ENCODE peak calls at places on chromosome 17, in ten cellular contexts. F is HEK293T; L is pancreas; X is Right ventricle myocardium superior; M is vagina; D is activated CD8-positive, alpha-beta memory T cell treated with anti-CD3 and anti-CD28 coated beads for 1 hour; Z is iris pigment epithelial cell; K is NCI-H1092; B is BJ; J is HCEC 1CT. O is an unnamed sample.
A peak's percentile ranks its signal among the peaks of the same experiment; 100 is the strongest.

GRCh38 chr17:78185981-78186688 is 717 bp downstream of the TK1 start:
- DNase-seq in F (peak; percentile 43), L (no peak), X (peak; percentile 62), M (no peak), D (no peak), Z (no peak), K (no peak), B (no peak), J (peak; percentile 34), O (peak; percentile 67)

GRCh38 chr17:71402661-71403141 is 718.1 kb upstream of the SOX9 start:
- DNase-seq in F (no peak), L (no peak), X (no peak), M (no peak), D (no peak), Z (no peak), K (peak; percentile 43), B (no peak), J (no peak), O (no peak)

GRCh38 chr17:20206068-20206467 is 196.9 kb downstream of the SPECC1 start:
- DNase-seq in F (no peak), L (no peak), X (no peak), M (no peak), D (no peak), Z (peak; percentile 32), K (no peak), B (no peak), J (no peak), O (peak; percentile 77)

GRCh38 chr17:75835315-75835987 is 8.8 kb downstream of the UNC13D start:
- DNase-seq in F (no peak), L (no peak), X (no peak), M (no peak), D (no peak), Z (no peak), K (peak; percentile 64), B (no peak), J (no peak), O (no peak)

GRCh38 chr17:82439829-82440365 is 10.7 kb downstream of the CYBC1 start:
- DNase-seq in F (no peak), L (no peak), X (no peak), M (no peak), D (no peak), Z (no peak), K (no peak), B (no peak), J (no peak), O (no peak)

GRCh38 chr17:45958994-45959665 is 39.9 kb upstream of the STH start:
- DNase-seq in F (no peak), L (no peak), X (no peak), M (no peak), D (no peak), Z (no peak), K (no peak), B (no peak), J (no peak), O (no peak)

GRCh38 chr17:82863941-82864720 is 24.3 kb upstream of the ZNF750 start:
- DNase-seq in F (no peak), L (no peak), X (no peak), M (no peak), D (peak; percentile 66), Z (peak; percentile 81), K (no peak), B (peak; percentile 66), J (peak; percentile 76), O (peak; percentile 54)

GRCh38 chr17:61403846-61404701 is 4.4 kb downstream of the TBX2 start:
- DNase-seq in F (no peak), L (no peak), X (peak; percentile 38), M (no peak), D (no peak), Z (no peak), K (no peak), B (no peak), J (no peak), O (no peak)

GRCh38 chr17:6989779-6990178 is 6.1 kb upstream of the ALOX12 start:
- DNase-seq in F (no peak), L (no peak), X (no peak), M (no peak), D (no peak), Z (no peak), K (no peak), B (no peak), J (no peak), O (no peak)

GRCh38 chr17:45382226-45382625 is 50.4 kb downstream of the ARHGAP27 start:
- DNase-seq in F (no peak), L (no peak), X (no peak), M (no peak), D (no peak), Z (no peak), K (no peak), B (no peak), J (no peak), O (peak; percentile 45)

GRCh38 chr17:66441012-66441703 is 138.7 kb downstream of the PRKCA start:
- DNase-seq in F (no peak), L (no peak), X (no peak), M (no peak), D (no peak), Z (no peak), K (no peak), B (no peak), J (no peak), O (no peak)

GRCh38 chr17:44778656-44779210 is 19.9 kb downstream of the ADAM11 start:
- DNase-seq in F (no peak), L (no peak), X (no peak), M (no peak), D (no peak), Z (no peak), K (no peak), B (no peak), J (no peak), O (no peak)

GRCh38 chr17:42422412-42422957 is 571 bp downstream of the CAVIN1 start:
- DNase-seq in F (no peak), L (no peak), X (peak; percentile 60), M (no peak), D (no peak), Z (peak; percentile 57), K (no peak), B (no peak), J (peak; percentile 32), O (peak; percentile 41)

GRCh38 chr17:68792873-68793272 is 162.3 kb downstream of the ABCA8 start:
- DNase-seq in F (no peak), L (no peak), X (no peak), M (no peak), D (no peak), Z (no peak), K (no peak), B (no peak), J (no peak), O (no peak)

GRCh38 chr17:9409026-9409425 is 166.6 kb downstream of the STX8 start:
- DNase-seq in F (no peak), L (no peak), X (no peak), M (no peak), D (no peak), Z (no peak), K (no peak), B (no peak), J (no peak), O (no peak)

GRCh38 chr17:47830991-47831933 is at the start of the genes LRRC46 and MRPL10:
- DNase-seq in F (peak; percentile 99), L (peak; percentile 91), X (peak; percentile 96), M (peak; percentile 94), D (peak; percentile 87), Z (peak; percentile 92), K (peak; percentile 94), B (peak; percentile 66), J (peak; percentile 94), O (peak; percentile 92)

GRCh38 chr17:20228860-20229259 is 219.7 kb downstream of the SPECC1 start:
- DNase-seq in F (no peak), L (no peak), X (no peak), M (no peak), D (no peak), Z (no peak), K (no peak), B (no peak), J (no peak), O (no peak)

GRCh38 chr17:55054429-55054828 is 85.9 kb downstream of the STXBP4 start:
- DNase-seq in F (no peak), L (no peak), X (no peak), M (no peak), D (no peak), Z (no peak), K (no peak), B (no peak), J (no peak), O (no peak)

GRCh38 chr17:77465358-77466041 is 324.7 kb downstream of the SEC14L1 start:
- DNase-seq in F (no peak), L (no peak), X (peak; percentile 78), M (no peak), D (peak; percentile 51), Z (peak; percentile 78), K (no peak), B (no peak), J (peak; percentile 27), O (no peak)

GRCh38 chr17:40025991-40026815 is 11.0 kb downstream of the CSF3 start:
- DNase-seq in F (no peak), L (no peak), X (no peak), M (no peak), D (no peak), Z (peak; percentile 70), K (peak; percentile 41), B (no peak), J (no peak), O (no peak)

GRCh38 chr17:28189667-28190066 is 129.3 kb upstream of the TMEM97 start:
- DNase-seq in F (no peak), L (no peak), X (no peak), M (no peak), D (no peak), Z (no peak), K (no peak), B (no peak), J (no peak), O (peak; percentile 88)

GRCh38 chr17:61583242-61583641 is 7.8 kb downstream of the NACA2 start:
- DNase-seq in F (peak; percentile 59), L (no peak), X (no peak), M (no peak), D (no peak), Z (peak; percentile 76), K (no peak), B (peak; percentile 37), J (peak; percentile 83), O (peak; percentile 15)

GRCh38 chr17:73757324-73757942 is 113.2 kb upstream of the SDK2 start:
- DNase-seq in F (no peak), L (no peak), X (no peak), M (no peak), D (no peak), Z (no peak), K (peak; percentile 92), B (no peak), J (no peak), O (no peak)

GRCh38 chr17:46865100-46865499 is 13.7 kb downstream of the WNT9B start:
- DNase-seq in F (no peak), L (no peak), X (no peak), M (no peak), D (no peak), Z (peak; percentile 47), K (no peak), B (peak; percentile 58), J (no peak), O (no peak)

GRCh38 chr17:56754523-56755208 is 79.1 kb downstream of the C17orf67 start:
- DNase-seq in F (peak; percentile 38), L (no peak), X (no peak), M (no peak), D (no peak), Z (peak; percentile 89), K (no peak), B (no peak), J (peak; percentile 72), O (no peak)

GRCh38 chr17:75447951-75448856 is 8.2 kb upstream of the TMEM94 start:
- DNase-seq in F (no peak), L (no peak), X (no peak), M (no peak), D (no peak), Z (no peak), K (no peak), B (no peak), J (no peak), O (peak; percentile 63)

GRCh38 chr17:72125742-72126141 is 4.9 kb downstream of the SOX9 start:
- DNase-seq in F (no peak), L (no peak), X (no peak), M (no peak), D (no peak), Z (peak; percentile 38), K (no peak), B (no peak), J (no peak), O (no peak)

O was measured in erythroblast.